ENCODE peak calls at places on chromosomes 3 and 15, in six cellular contexts. H is IMR-90, C is body of pancreas, D is Peyer's patch, N is spleen, L is esophagus squamous epithelium. W is an unnamed sample.

GRCh38 chr3:27641271-27641670 is 80.9 kb downstream of the EOMES start:
- DNase-seq in D (no peak), C (no peak), L (no peak), H (no peak), N (no peak), W (no peak)

GRCh38 chr3:45567730-45568172 is 26.8 kb upstream of the LIMD1 start:
- DNase-seq in L (no peak), D (peak; percentile 47), H (peak; percentile 69), C (no peak), N (no peak), W (peak; percentile 83)

GRCh38 chr3:185900228-185900627 is 37.6 kb downstream of the TRA2B start:
- DNase-seq in C (no peak), H (peak; percentile 95), L (no peak), N (no peak), D (no peak), W (no peak)

GRCh38 chr3:72162649-72163184 is 377.8 kb upstream of the PROK2 start:
- DNase-seq in D (no peak), L (no peak), C (no peak), N (no peak), H (no peak), W (no peak)

GRCh38 chr3:16033889-16034687 is 140.4 kb upstream of the GALNT15 start:
- DNase-seq in L (no peak), N (no peak), D (no peak), H (peak; percentile 54), C (no peak), W (no peak)

GRCh38 chr3:122880173-122880572 is 85.3 kb downstream of the SLC49A4 start:
- DNase-seq in N (no peak), L (no peak), C (no peak), D (no peak), H (no peak), W (no peak)

GRCh38 chr3:72355168-72355567 is 493.1 kb downstream of the SHQ1 start:
- DNase-seq in C (no peak), N (no peak), L (no peak), D (no peak), H (no peak), W (no peak)

GRCh38 chr15:49530106-49530505 is 90.5 kb downstream of the FAM227B start:
- DNase-seq in L (no peak), H (peak; percentile 19), D (no peak), C (no peak), N (no peak), W (no peak)

GRCh38 chr3:196207833-196208607 is 3.2 kb downstream of the ZDHHC19 start:
- DNase-seq in H (no peak), N (peak; percentile 93), L (no peak), C (peak; percentile 50), D (peak; percentile 42), W (no peak)

GRCh38 chr3:184414418-184415228 is 34.8 kb downstream of the CHRD start:
- DNase-seq in C (no peak), D (no peak), L (no peak), N (no peak), H (no peak), W (no peak)

GRCh38 chr3:69200384-69201068 is 78.1 kb upstream of the LMOD3 start:
- DNase-seq in L (no peak), C (peak; percentile 46), H (peak; percentile 19), D (peak; percentile 37), N (no peak), W (no peak)

GRCh38 chr3:170522171-170522570 is 63.7 kb downstream of the SLC7A14 start:
- DNase-seq in D (no peak), L (no peak), N (no peak), H (peak; percentile 52), C (no peak), W (no peak)

GRCh38 chr15:66563566-66564110 is 2.2 kb downstream of the LCTL start:
- DNase-seq in N (peak; percentile 41), L (no peak), C (no peak), D (no peak), H (no peak), W (no peak)

GRCh38 chr15:57782731-57783130 is 76.2 kb downstream of the POLR2M start:
- DNase-seq in C (no peak), N (no peak), H (no peak), D (no peak), L (no peak), W (no peak)

GRCh38 chr3:15151166-15151565 is 52.2 kb upstream of the RBSN start:
- DNase-seq in C (no peak), D (no peak), N (no peak), H (no peak), L (no peak), W (no peak)

GRCh38 chr15:86773766-86774165 is 694.1 kb downstream of the AGBL1 start:
- DNase-seq in H (no peak), C (no peak), N (no peak), L (no peak), D (no peak), W (no peak)

GRCh38 chr3:123089611-123090301 is 22.9 kb downstream of the PDIA5 start:
- DNase-seq in C (peak; percentile 77), D (no peak), L (no peak), N (peak; percentile 64), H (no peak), W (no peak)

GRCh38 chr3:9669720-9670432 is 20.6 kb downstream of the MTMR14 start:
- DNase-seq in D (no peak), H (no peak), N (peak; percentile 1), C (peak; percentile 56), L (no peak), W (no peak)

GRCh38 chr3:148863297-148863696 is 1.8 kb upstream of the CPA3 start:
- DNase-seq in C (no peak), H (no peak), D (no peak), L (no peak), N (no peak), W (no peak)

GRCh38 chr3:171883893-171884279 is 40.7 kb downstream of the TMEM212 start:
- DNase-seq in H (no peak), C (no peak), L (no peak), D (no peak), N (no peak), W (no peak)

DNA sequence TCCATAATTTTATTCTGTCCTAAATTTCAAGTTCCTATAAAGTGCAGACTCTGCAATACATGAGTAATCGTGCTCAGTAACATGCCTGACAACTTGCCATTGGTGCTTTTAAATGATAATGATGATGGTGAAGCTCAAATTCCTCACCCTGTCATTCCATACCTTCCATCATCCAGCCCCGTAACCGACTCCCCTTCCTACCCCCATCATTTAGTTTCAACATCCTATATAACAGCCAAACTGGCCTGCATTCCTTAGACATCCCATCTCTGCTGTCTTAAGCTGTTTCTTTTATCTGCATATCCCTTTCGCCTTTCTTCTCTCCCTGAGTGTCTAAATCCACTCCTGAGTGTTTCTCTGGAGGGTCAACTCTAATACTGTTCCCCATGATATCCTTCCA is 67.2 kb upstream of the DLG1 start:
- DNase-seq in N (no peak), L (no peak), H (no peak), D (no peak), C (no peak), W (peak; percentile 10)
- TF ChIP-seq CTCF in N (no peak), L (no peak), H (no peak), D (no peak), C (no peak), W (no peak)

DNA sequence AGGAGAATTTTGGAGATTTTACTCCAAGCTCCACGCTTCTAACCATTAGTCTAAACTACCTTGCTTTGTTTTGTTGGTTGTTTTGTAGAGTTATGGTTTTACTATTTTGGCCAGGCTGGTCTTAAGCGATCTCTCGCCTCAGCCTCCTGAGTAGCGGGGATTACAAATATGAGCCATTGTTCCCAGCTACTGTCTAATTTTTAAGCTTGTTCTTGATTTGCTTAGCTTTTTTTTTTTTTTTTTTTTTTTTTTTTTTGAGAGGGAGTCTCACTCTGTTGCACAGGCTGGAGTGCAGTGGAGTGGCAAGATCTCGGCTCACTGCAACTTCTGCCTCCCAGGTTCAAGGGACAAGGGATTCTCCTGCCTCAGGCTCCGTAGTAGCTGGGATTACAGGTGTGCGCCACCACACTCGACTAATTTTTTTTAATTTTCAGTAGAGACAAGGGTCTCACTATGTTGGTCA is 28.5 kb downstream of the EFCAB12 start:
- DNase-seq in C (peak; percentile 23), N (no peak), L (no peak), D (no peak), H (no peak), W (no peak)
- TF ChIP-seq POLR2A in C (peak; percentile 79), N (no peak), L (no peak), D (no peak), H (peak; percentile 44), W (no peak)

GRCh38 chr15:68407141-68407885 is 24.6 kb downstream of the ITGA11 start:
- DNase-seq in D (no peak), H (no peak), L (no peak), C (no peak), N (no peak), W (peak; percentile 85)
- H3K4me3 ChIP-seq in D (no peak overlapping the region), H (no peak overlapping the region), L (no peak overlapping the region), C (no peak overlapping the region), N (no peak overlapping the region), W (no peak overlapping the region)

GRCh38 chr3:161443921-161444457 is 52.6 kb upstream of the OTOL1 start:
- DNase-seq in N (no peak), H (no peak), C (no peak), L (no peak), D (no peak), W (no peak)

GRCh38 chr3:161452179-161452578 is 44.4 kb upstream of the OTOL1 start:
- DNase-seq in L (no peak), N (no peak), H (no peak), D (no peak), C (no peak), W (no peak)

GRCh38 chr3:161444678-161445077 is 51.9 kb upstream of the OTOL1 start:
- DNase-seq in H (no peak), C (no peak), L (no peak), N (no peak), D (no peak), W (no peak)

GRCh38 chr3:161454615-161455014 is 42.0 kb upstream of the OTOL1 start:
- DNase-seq in D (no peak), H (no peak), C (no peak), N (no peak), L (no peak), W (no peak)

DNA sequence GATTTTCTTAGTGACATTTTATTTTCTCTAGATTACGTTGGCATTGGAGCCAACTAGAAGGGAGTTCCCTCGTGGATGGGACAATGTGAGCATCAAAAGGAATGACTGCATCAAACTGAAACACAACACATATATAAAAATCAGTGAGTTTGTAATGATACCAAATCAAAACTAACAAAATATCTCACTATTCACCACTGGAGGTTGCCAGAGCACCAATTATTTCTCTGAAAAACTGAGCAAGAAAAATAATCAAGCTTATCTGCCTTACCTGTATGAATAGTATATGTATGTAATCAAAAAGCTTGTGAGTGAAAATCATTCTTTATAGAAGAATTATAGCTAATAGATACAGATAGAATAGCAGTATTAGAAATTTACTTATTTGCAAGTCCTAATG is 46.8 kb upstream of the OTOL1 start:
- DNase-seq in H (no peak), L (no peak), C (no peak), D (no peak), N (no peak), W (no peak)
- TF ChIP-seq CTCF in H (no peak), L (no peak), C (no peak), D (no peak), N (no peak), W (no peak)

DNA sequence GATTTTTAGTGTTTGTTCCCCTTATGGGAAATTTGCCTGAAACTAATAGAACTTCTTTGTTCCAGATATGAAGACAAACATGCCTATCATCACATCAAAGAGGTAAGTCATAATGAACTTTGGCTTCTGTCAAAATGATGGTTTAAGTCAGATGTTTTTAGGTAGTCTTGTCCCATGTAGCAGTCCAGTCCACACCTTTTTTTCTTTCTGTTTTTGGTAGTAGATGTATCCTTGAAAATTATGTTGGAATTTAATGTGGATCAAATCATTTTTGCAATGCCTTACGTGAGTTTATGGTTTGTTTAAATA is 12.1 kb downstream of the TSEN2 start:
- DNase-seq in C (no peak), L (no peak), N (no peak), D (no peak), H (no peak), W (no peak)
- TF ChIP-seq POLR2A in C (no peak), L (no peak), N (no peak), D (no peak), H (no peak), W (no peak)

W was measured in lower leg skin.